ENCODE peak calls at places on chromosome 14, in seven cellular contexts. B is cardiac fibroblast, G is fibroblast of mammary gland, R is fibroblast of pulmonary artery, O is H9, C is thyroid gland, A is foreskin fibroblast. N is an unnamed sample.
A peak's percentile ranks its signal among the peaks of the same experiment; 100 is the strongest.

GRCh38 chr14:58617619-58618018 is 20.1 kb upstream of the DACT1 start:
- DNase-seq in G (peak; percentile 38), C (no peak), R (no peak), B (no peak), A (peak; percentile 36), O (no peak), N (no peak)

GRCh38 chr14:44945264-44945663 is 16.5 kb downstream of the KLHL28 start:
- DNase-seq in C (no peak), G (peak; percentile 92), A (peak; percentile 90), B (peak; percentile 78), R (peak; percentile 44), O (no peak), N (peak; percentile 77)

GRCh38 chr14:79279645-79280399 is 931.5 kb downstream of the DIO2 start:
- DNase-seq in A (peak; percentile 7), B (no peak), G (peak; percentile 8), C (peak; percentile 27), O (peak; percentile 35), R (no peak), N (no peak)

GRCh38 chr14:47195582-47195981 is 479.8 kb downstream of the MDGA2 start:
- DNase-seq in C (no peak), R (no peak), O (no peak), G (no peak), B (no peak), A (no peak), N (no peak)

GRCh38 chr14:37592288-37593274 is 2.5 kb downstream of the FOXA1 start:
- DNase-seq in G (no peak), C (no peak), R (no peak), A (no peak), B (no peak), O (peak; percentile 47), N (no peak)

GRCh38 chr14:83053022-83053710 is 1519.5 kb upstream of the SEL1L start:
- DNase-seq in O (no peak), A (no peak), G (no peak), B (no peak), C (no peak), R (no peak), N (no peak)

GRCh38 chr14:72611506-72611905 is 282.4 kb downstream of the DPF3 start:
- DNase-seq in B (no peak), G (no peak), R (no peak), A (no peak), C (no peak), O (peak; percentile 6), N (no peak)

GRCh38 chr14:72111921-72112320 is 179.7 kb downstream of the RGS6 start:
- DNase-seq in C (no peak), R (no peak), G (no peak), O (no peak), A (no peak), B (no peak), N (no peak)

GRCh38 chr14:88242426-88242825 is 80.6 kb downstream of the KCNK10 start:
- DNase-seq in O (no peak), A (no peak), B (no peak), G (no peak), R (no peak), C (no peak), N (no peak)

GRCh38 chr14:70735043-70735442 is 74.3 kb downstream of the MAP3K9 start:
- DNase-seq in G (peak; percentile 19), C (no peak), R (peak; percentile 13), B (peak; percentile 10), A (peak; percentile 7), O (no peak), N (no peak)

GRCh38 chr14:72270341-72270740 is 338.1 kb downstream of the RGS6 start:
- DNase-seq in A (no peak), G (no peak), B (no peak), R (no peak), C (no peak), O (no peak), N (no peak)

GRCh38 chr14:76424359-76424758 is 48.4 kb downstream of the ESRRB start:
- DNase-seq in B (no peak), R (no peak), G (no peak), O (no peak), C (no peak), A (no peak), N (no peak)

GRCh38 chr14:59455411-59455810 is 9.8 kb downstream of the GPR135 start:
- DNase-seq in O (no peak), G (peak; percentile 98), A (peak; percentile 85), C (no peak), R (peak; percentile 23), B (peak; percentile 73), N (peak; percentile 17)

GRCh38 chr14:88470542-88471440 is 84.0 kb downstream of the PTPN21 start:
- DNase-seq in A (peak; percentile 72), C (no peak), G (peak; percentile 51), B (no peak), R (peak; percentile 43), O (no peak), N (peak; percentile 62)

GRCh38 chr14:75247286-75247922 is 31.2 kb upstream of the FOS start:
- DNase-seq in G (no peak), R (no peak), A (no peak), B (no peak), O (no peak), C (no peak), N (no peak)

GRCh38 chr14:99360774-99361595 is 89.0 kb upstream of the BCL11B start:
- DNase-seq in B (no peak), R (no peak), O (no peak), C (no peak), G (no peak), A (no peak), N (no peak)

GRCh38 chr14:32010561-32011188 is 66.4 kb upstream of the ARHGAP5 start:
- DNase-seq in G (peak; percentile 87), O (no peak), R (no peak), A (peak; percentile 81), B (peak; percentile 5), C (no peak), N (peak; percentile 82)

DNA sequence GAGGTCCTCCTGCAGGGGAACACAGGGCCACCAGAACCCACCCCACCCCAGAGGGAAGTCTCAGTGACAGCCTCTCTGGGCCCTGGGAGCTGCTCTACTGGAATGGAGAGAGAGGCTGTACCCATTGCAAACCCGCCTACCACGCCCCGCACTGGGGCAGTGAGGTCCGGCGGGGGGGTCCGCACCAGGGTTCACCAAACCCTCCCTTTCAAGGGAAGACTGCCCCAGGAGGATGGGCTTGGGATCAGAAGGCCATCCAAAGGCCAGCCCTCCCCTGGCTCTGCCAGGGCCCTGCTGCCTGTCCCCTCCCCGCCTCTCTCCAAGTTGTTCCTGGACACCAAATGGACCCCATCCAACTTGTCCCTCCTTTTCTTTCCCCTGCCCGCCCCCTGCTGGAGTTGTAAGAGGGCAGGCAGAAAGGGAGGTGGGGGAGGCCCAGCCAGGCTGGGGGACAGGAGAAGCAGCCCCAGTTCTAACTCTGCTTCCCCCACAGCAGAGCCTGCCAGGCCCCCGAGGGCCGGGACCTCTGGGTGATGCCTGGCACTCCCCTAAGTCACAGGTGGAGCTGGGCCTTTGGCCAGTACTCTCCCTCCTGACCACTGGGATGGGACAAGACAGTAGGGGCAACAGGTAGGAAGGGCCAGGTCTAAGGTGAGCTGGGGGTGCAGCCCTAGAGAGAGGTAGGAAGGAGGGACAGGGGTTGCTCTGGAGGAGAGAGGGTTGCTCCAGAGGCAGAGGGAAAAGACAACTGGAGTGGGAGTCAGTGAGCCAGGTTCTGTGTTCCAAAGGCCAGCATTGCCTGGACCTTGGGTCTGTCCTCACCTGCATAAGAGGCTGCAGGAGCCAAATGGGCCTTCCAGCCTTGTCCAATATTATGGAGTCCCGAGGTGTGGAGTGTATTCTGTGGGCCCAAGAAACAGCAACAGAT is 3.2 kb upstream of the DIO3 start:
- DNase-seq in B (peak; percentile 11), R (no peak), G (no peak), C (no peak), O (no peak), A (no peak), N (no peak)
- TF ChIP-seq CTCF in B (no peak), R (no peak), G (no peak), C (no peak), O (peak; percentile 30), A (no peak), N (peak; percentile 29)

DNA sequence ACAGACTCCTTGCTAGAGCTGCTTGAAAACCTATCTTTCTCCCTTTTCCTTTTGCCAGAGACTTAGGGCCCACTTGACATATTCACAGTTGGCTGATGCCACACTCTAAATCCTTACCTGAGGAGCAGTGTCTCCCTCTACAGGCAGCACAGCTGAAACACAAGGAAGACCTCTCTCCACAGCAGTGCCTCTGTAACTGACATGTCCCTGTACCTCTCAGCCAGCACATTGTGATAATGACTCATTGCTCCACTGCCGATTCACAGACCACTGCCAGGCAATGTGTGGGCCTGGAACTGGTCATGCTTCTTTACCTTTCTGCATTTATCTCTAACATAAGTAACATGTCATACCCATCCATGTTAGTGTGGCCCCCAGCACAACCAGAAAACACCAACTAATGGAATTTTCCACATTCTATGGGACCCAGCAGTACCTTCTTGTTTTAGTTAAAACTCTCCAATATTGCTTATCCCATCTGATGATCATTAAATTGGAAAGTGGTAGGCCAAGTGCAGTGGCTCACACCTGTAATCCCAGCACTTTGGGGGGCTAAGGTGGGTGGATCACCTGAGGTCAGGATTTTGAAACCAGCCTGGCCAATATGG is 56.5 kb downstream of the GTF2A1 start:
- DNase-seq in G (peak; percentile 87), R (peak; percentile 80), B (peak; percentile 70), A (peak; percentile 81), O (peak; percentile 91), C (peak; percentile 94), N (peak; percentile 85)
- TF ChIP-seq CTCF in G (peak; percentile 87), R (peak; percentile 74), B (peak; percentile 74), A (peak; percentile 75), O (peak; percentile 92), C (peak; percentile 97), N (peak; percentile 84)

GRCh38 chr14:91985521-91986255 is 38.2 kb upstream of the FBLN5 start:
- DNase-seq in G (peak; percentile 49), A (peak; percentile 62), R (peak; percentile 62), C (no peak), B (peak; percentile 58), O (no peak), N (no peak)

GRCh38 chr14:91980157-91980556 is 32.7 kb upstream of the FBLN5 start:
- DNase-seq in O (no peak), C (no peak), A (peak; percentile 92), G (peak; percentile 97), R (peak; percentile 90), B (peak; percentile 82), N (peak; percentile 95)

GRCh38 chr14:91985008-91985407 is 37.5 kb upstream of the FBLN5 start:
- DNase-seq in C (no peak), R (peak; percentile 48), G (peak; percentile 89), A (peak; percentile 76), B (peak; percentile 43), O (no peak), N (peak; percentile 46)

GRCh38 chr14:91987192-91987591 is 39.7 kb upstream of the FBLN5 start:
- DNase-seq in B (no peak), A (no peak), C (peak; percentile 56), G (no peak), O (no peak), R (no peak), N (no peak)

DNA sequence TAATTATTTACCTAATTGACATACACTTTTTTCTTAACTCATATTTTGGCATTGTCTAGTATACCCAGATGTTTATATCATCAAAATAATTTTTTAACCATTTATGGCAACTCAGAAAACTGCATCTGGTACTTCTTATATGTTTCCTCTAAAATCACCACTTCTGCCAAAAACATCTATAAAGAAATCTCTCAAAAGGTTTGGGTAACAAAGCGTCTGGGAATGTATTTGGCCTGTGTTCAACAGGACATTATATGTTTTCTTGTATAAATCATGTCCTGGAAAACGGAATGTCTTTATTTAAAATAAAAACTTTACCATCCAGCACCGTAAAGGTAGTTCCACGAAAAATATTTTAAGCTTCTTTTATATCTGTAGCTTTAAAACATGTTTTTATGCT is 36.1 kb upstream of the FBLN5 start:
- DNase-seq in B (no peak), A (no peak), C (no peak), G (peak; percentile 59), O (no peak), R (peak; percentile 33), N (no peak)
- TF ChIP-seq CTCF in B (no peak), A (no peak), C (no peak), G (no peak), O (no peak), R (no peak), N (no peak)

GRCh38 chr14:20934148-20934762 is 21.0 kb upstream of the RNASE2 start:
- DNase-seq in C (no peak), A (peak; percentile 24), O (peak; percentile 85), R (peak; percentile 14), G (peak; percentile 28), B (peak; percentile 18), N (no peak)
- TF ChIP-seq CTCF in C (no peak), A (peak; percentile 51), O (peak; percentile 99), R (peak; percentile 50), G (peak; percentile 54), B (peak; percentile 66), N (peak; percentile 77)